ENCODE peak calls at places on chromosomes 12 and 14, in four cellular contexts. B, J, S and L are unnamed samples.

GRCh38 chr14:91140672-91141071 is 26.8 kb downstream of the DGLUCY start:
- DNase-seq in B (no peak), S (peak), J (no peak), L (no peak)

GRCh38 chr14:22668863-22669262 is 24.7 kb upstream of the OR6J1 start:
- DNase-seq in B (no peak), J (no peak), S (no peak), L (no peak)

GRCh38 chr14:97185186-97185585 is 388.0 kb downstream of the VRK1 start:
- DNase-seq in J (peak), B (no peak), S (no peak), L (no peak)

GRCh38 chr12:127162902-127163301 is 1104.1 kb upstream of the TMEM132C start:
- DNase-seq in J (peak), S (no peak), B (no peak), L (no peak)

GRCh38 chr12:87678453-87678852 is 350.7 kb downstream of the C12orf50 start:
- DNase-seq in J (no peak), B (no peak), S (no peak), L (no peak)

GRCh38 chr14:22664261-22664660 is 20.1 kb upstream of the OR6J1 start:
- DNase-seq in B (no peak), S (peak), J (peak), L (no peak)

GRCh38 chr12:114858388-114859146 is 174.6 kb upstream of the TBX3 start:
- DNase-seq in B (no peak), J (peak), S (no peak), L (no peak)

GRCh38 chr12:91717804-91718203 is 427.8 kb downstream of the BTG1 start:
- DNase-seq in S (no peak), B (no peak), J (no peak), L (no peak)

GRCh38 chr12:44369967-44370366 is 506.1 kb downstream of the NELL2 start:
- DNase-seq in S (no peak), B (no peak), J (no peak), L (no peak)

GRCh38 chr14:51201890-51202289 is 38.2 kb upstream of the TMX1 start:
- DNase-seq in J (no peak), B (no peak), S (no peak), L (no peak)

GRCh38 chr12:65561798-65562382 is 262.4 kb upstream of the HMGA2 start:
- DNase-seq in B (no peak), J (no peak), S (no peak), L (no peak)

GRCh38 chr14:94439453-94440057 is 13.0 kb downstream of the SERPINA11 start:
- DNase-seq in B (no peak), S (no peak), J (no peak), L (no peak)

GRCh38 chr12:82904219-82904795 is 217.6 kb downstream of the TMTC2 start:
- DNase-seq in S (no peak), B (no peak), J (no peak), L (no peak)